ENCODE peak calls at places on chromosome 3, in five cellular contexts. G is Caki2, A is fibroblast of the conjunctiva, M is NB4, H is B cell. U is an unnamed sample.

GRCh38 chr3:30286007-30286669 is 320.3 kb upstream of the TGFBR2 start:
- DNase-seq in A (peak), G (peak), H (no peak), M (peak), U (peak)

GRCh38 chr3:27160146-27160545 is 209.0 kb downstream of the NEK10 start:
- DNase-seq in H (no peak), A (no peak), G (no peak), M (no peak), U (no peak)

GRCh38 chr3:194351080-194351672 is at the start of gene CPN2:
- DNase-seq in H (no peak), M (no peak), G (no peak), A (no peak), U (no peak)

GRCh38 chr3:184177767-184178306 is 3.2 kb downstream of the AP2M1 start:
- DNase-seq in H (no peak), M (no peak), A (no peak), G (no peak), U (no peak)

GRCh38 chr3:129417354-129417753 is 11.1 kb downstream of the EFCAB12 start:
- DNase-seq in G (no peak), M (no peak), H (no peak), A (no peak), U (no peak)

GRCh38 chr3:63877737-63878393 is 14.2 kb downstream of the ATXN7 start:
- DNase-seq in M (no peak), H (no peak), G (no peak), A (no peak), U (no peak)

GRCh38 chr3:129118745-129119144 is 2.9 kb downstream of the RAB43 start:
- DNase-seq in M (no peak), A (no peak), H (no peak), G (no peak), U (no peak)

GRCh38 chr3:66297917-66298316 is 77.1 kb downstream of the SLC25A26 start:
- DNase-seq in H (no peak), A (peak), M (no peak), G (no peak), U (peak)

GRCh38 chr3:134708671-134709070 is 57.8 kb upstream of the KY start:
- DNase-seq in G (no peak), A (no peak), M (no peak), H (no peak), U (no peak)

GRCh38 chr3:29515451-29515850 is 234.6 kb downstream of the RBMS3 start:
- DNase-seq in M (peak), A (no peak), G (peak), H (no peak), U (no peak)

GRCh38 chr3:11624704-11625375 is 18.9 kb downstream of the VGLL4 start:
- DNase-seq in H (no peak), M (no peak), G (no peak), A (no peak), U (no peak)